ENCODE peak calls at places on chromosomes 2 and 18, in five cellular contexts. O is DND-41; W is naive thymus-derived CD4-positive, alpha-beta T cell; Y is foreskin keratinocyte; U is CD4-positive, alpha-beta memory T cell. K is an unnamed sample.

GRCh38 chr2:17107131-17107530 is 411.1 kb downstream of the RAD51AP2 start:
- DNase-seq in O (no peak), W (no peak), Y (no peak), U (no peak), K (no peak)

GRCh38 chr2:129281761-129282160 is 697.7 kb upstream of the RAB6C start:
- DNase-seq in O (no peak), W (no peak), Y (no peak), U (no peak), K (no peak)

GRCh38 chr2:129606496-129607270 is 372.8 kb upstream of the RAB6C start:
- DNase-seq in O (no peak), W (no peak), Y (no peak), U (no peak), K (no peak)

GRCh38 chr18:1094408-1094807 is 189.7 kb downstream of the ADCYAP1 start:
- DNase-seq in O (no peak), W (no peak), Y (no peak), U (no peak), K (peak; percentile 36)

GRCh38 chr18:59308201-59309014 is 10.0 kb downstream of the CPLX4 start:
- DNase-seq in O (no peak), W (peak; percentile 57), Y (no peak), U (peak; percentile 48), K (no peak)

GRCh38 chr2:152369176-152369860 is 34.3 kb downstream of the FMNL2 start:
- DNase-seq in O (no peak), W (no peak), Y (no peak), U (no peak), K (no peak)

GRCh38 chr18:3067213-3068118 is 54.5 kb upstream of the LPIN2 start:
- DNase-seq in O (no peak), W (no peak), Y (no peak), U (no peak), K (no peak)

GRCh38 chr2:74527741-74528140 is 1.7 kb upstream of the DQX1 start:
- DNase-seq in O (no peak), W (no peak), Y (no peak), U (no peak), K (no peak)

GRCh38 chr18:79704631-79705030 is 25.0 kb downstream of the CTDP1 start:
- DNase-seq in O (no peak), W (no peak), Y (no peak), U (no peak), K (no peak)

GRCh38 chr2:173676647-173677046 is 288.5 kb downstream of the SP3 start:
- DNase-seq in O (no peak), W (no peak), Y (no peak), U (no peak), K (no peak)

GRCh38 chr2:65955259-65955658 is 479.7 kb upstream of the MEIS1 start:
- DNase-seq in O (no peak), W (no peak), Y (no peak), U (no peak), K (no peak)

GRCh38 chr2:62956646-62957045 is 94.0 kb upstream of the OTX1 start:
- DNase-seq in O (no peak), W (no peak), Y (no peak), U (no peak), K (no peak)

GRCh38 chr2:54630841-54631497 is 92.5 kb upstream of the EML6 start:
- DNase-seq in O (no peak), W (no peak), Y (no peak), U (no peak), K (no peak)

GRCh38 chr2:142965464-142965863 is 88.0 kb downstream of the KYNU start:
- DNase-seq in O (no peak), W (no peak), Y (no peak), U (no peak), K (no peak)

GRCh38 chr2:190482441-190482840 is 52.1 kb downstream of the NEMP2 start:
- DNase-seq in O (no peak), W (no peak), Y (peak; percentile 48), U (no peak), K (no peak)

GRCh38 chr2:40760071-40760666 is 308.3 kb upstream of the SLC8A1 start:
- DNase-seq in O (peak; percentile 49), W (no peak), Y (peak; percentile 20), U (no peak), K (no peak)

GRCh38 chr18:8140841-8141501 is 468.3 kb upstream of the RAB12 start:
- DNase-seq in O (no peak), W (no peak), Y (no peak), U (no peak), K (no peak)

GRCh38 chr2:27126252-27126710 is 2.7 kb downstream of the ABHD1 start:
- DNase-seq in O (no peak), W (no peak), Y (no peak), U (no peak), K (no peak)

GRCh38 chr2:158024288-158024898 is 77.3 kb upstream of the UPP2 start:
- DNase-seq in O (peak; percentile 50), W (peak; percentile 28), Y (no peak), U (peak; percentile 28), K (no peak)

GRCh38 chr2:8408560-8409460 is 273.0 kb upstream of the ID2 start:
- DNase-seq in O (no peak), W (no peak), Y (no peak), U (peak; percentile 10), K (no peak)
- H3K27ac ChIP-seq in O (no peak overlapping the region), W (no peak overlapping the region), Y (no peak overlapping the region), U (no peak overlapping the region), K (no peak overlapping the region)

GRCh38 chr2:235070063-235070706 is 118.4 kb downstream of the SH3BP4 start:
- DNase-seq in O (no peak), W (no peak), Y (no peak), U (no peak), K (no peak)
- H3K27ac ChIP-seq in O (no peak overlapping the region), W (no peak overlapping the region), Y (no peak overlapping the region), U (no peak overlapping the region), K (no peak overlapping the region)

DNA sequence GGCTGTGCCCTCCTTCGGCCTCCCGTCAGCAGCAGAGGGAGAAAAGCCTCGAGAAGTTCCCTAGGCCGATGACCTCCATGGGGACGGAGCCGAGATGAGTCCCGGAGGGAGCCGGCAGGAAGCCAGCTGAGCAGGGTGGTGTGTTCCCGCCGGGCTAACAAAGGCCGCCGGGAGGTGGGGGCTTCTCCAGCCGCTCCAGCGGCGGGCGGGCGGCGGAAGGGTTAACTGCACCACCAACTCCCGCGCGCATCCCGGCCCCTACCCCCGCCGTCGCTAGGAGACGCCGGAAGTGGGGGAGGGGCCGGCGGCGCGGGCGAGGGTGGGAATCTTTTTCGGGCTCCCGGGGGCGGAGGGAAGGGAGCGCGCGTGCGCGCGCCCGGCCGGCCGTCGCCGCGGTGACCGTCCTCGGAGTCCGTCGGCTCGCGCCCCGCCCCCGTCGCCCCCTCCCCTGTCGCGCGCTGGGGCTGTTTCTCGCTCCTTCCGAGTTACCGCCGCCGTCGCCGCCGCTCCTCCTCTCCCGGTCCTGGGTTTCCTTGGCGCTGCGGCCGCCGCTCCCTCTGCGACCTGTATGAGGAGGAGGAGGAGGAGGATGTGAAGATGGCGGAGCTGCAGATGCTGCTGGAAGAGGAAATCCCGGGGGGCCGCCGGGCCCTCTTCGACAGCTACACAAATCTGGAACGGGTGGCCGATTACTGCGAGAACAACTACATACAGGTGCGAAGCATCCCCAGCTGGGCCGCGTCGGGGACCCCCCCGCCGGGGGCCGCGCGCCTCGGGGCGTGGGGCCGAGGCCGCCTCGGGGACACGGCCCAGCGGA is at the start of gene ABI2:
- DNase-seq in O (peak; percentile 89), W (peak; percentile 51), Y (no peak), U (peak; percentile 48), K (no peak)
- H3K27ac ChIP-seq in O (peak within 1 kb of the TSS; percentile 84), W (peak within 1 kb of the TSS; percentile 72), Y (peak within 1 kb of the TSS; percentile 22), U (peak within 1 kb of the TSS; percentile 63), K (peak within 1 kb of the TSS; percentile 45)

GRCh38 chr2:19365126-19365525 is 6.7 kb upstream of the OSR1 start:
- DNase-seq in O (no peak), W (no peak), Y (no peak), U (no peak), K (no peak)

GRCh38 chr2:19369341-19369955 is 11.0 kb upstream of the OSR1 start:
- DNase-seq in O (no peak), W (no peak), Y (no peak), U (no peak), K (no peak)

GRCh38 chr2:19368760-19369159 is 10.3 kb upstream of the OSR1 start:
- DNase-seq in O (no peak), W (no peak), Y (no peak), U (no peak), K (no peak)

GRCh38 chr2:19364014-19364413 is 5.6 kb upstream of the OSR1 start:
- DNase-seq in O (no peak), W (no peak), Y (no peak), U (no peak), K (no peak)

DNA sequence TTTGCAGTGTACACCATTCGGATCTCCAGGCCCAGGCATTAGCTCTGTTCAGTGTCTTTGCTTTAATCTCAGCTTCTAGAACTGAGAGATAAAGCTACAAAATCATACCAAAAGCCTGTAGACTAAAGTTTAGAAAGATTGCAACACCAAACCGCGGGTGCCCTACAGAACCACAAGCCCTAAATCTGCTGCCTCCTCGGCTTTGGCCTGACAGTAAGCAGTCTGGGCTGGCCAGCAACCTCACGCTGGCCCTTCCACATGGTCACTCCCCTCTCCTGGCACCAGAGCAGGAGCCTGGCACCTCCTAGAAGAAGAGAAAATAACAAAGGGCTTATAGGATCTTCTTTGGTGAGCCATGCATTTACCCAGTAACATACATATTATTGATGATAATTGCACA is 8.9 kb upstream of the OSR1 start:
- DNase-seq in O (no peak), W (no peak), Y (no peak), U (no peak), K (no peak)
- H3K27ac ChIP-seq in O (no peak overlapping the region), W (no peak overlapping the region), Y (no peak overlapping the region), U (no peak overlapping the region), K (no peak overlapping the region)

DNA sequence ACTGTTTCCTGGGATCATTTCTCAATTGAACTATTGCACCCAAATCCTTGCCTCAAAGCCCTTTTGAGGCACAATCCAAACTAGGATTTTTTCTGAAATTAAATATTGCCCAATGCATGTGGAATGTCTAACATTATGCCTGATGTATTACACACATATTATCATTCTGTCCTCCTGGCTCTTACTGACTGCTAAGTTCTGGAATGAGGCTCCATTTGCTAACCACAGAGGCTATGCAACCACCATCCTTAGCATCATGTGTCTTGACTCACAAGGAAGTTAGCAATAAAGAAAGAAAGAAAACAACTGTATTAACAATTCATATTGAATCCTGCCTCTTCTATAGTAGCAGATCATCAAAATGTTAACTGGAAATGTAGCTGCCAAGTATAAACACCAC is 1142.7 kb downstream of the CNTNAP5 start:
- DNase-seq in O (no peak), W (no peak), Y (no peak), U (no peak), K (peak; percentile 6)
- H3K27ac ChIP-seq in O (no peak overlapping the region), W (no peak overlapping the region), Y (no peak overlapping the region), U (no peak overlapping the region), K (peak overlapping the region; percentile 50)

GRCh38 chr18:21364471-21364870 is 122.4 kb downstream of the GREB1L start:
- DNase-seq in O (no peak), W (no peak), Y (no peak), U (no peak), K (no peak)

GRCh38 chr18:21366896-21367295 is 124.9 kb downstream of the GREB1L start:
- DNase-seq in O (no peak), W (no peak), Y (no peak), U (no peak), K (no peak)

GRCh38 chr18:21363411-21363810 is 121.4 kb downstream of the GREB1L start:
- DNase-seq in O (no peak), W (no peak), Y (no peak), U (no peak), K (no peak)

DNA sequence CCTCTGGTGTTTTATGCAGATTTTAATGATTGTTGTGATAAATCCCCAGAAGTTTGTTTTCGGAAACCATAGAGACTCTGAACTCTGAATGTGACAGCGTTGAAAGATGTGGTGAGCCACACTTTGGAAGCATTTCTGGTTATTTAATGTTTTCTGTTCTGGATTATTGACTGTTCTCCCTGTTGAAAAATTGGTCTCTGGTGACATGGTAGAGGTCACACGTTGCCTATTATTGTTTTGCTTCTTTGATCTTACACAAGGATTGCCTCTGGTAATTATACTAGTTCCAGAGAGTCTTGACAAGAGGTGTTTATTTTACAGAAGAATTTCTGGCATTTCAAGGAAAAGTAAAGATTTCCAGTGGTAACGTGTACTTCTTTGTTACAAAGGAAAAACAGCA is 127.1 kb downstream of the GREB1L start:
- DNase-seq in O (no peak), W (no peak), Y (no peak), U (no peak), K (no peak)
- H3K27ac ChIP-seq in O (no peak overlapping the region), W (no peak overlapping the region), Y (no peak overlapping the region), U (no peak overlapping the region), K (no peak overlapping the region)

K was measured in epithelial cell of prostate.